ENCODE peak calls at places on chromosome 11, in ten cellular contexts. V is IMR-90, M is tibial artery, U is vagina, L is prostate gland, O is stomach, P is GM12878, E is dorsolateral prefrontal cortex, W is breast epithelium, Z is fibroblast of lung. K is an unnamed sample.

GRCh38 chr11:107928767-107929507 is 689 bp downstream of the RAB39A start:
- DNase-seq in Z (no peak), P (no peak), V (no peak), L (no peak), M (peak; percentile 65), U (no peak), E (no peak), O (no peak), W (no peak), K (no peak)

GRCh38 chr11:10275714-10276113 is 18.3 kb downstream of the SBF2 start:
- DNase-seq in O (no peak), E (no peak), L (no peak), V (no peak), M (no peak), Z (no peak), P (no peak), W (no peak), U (no peak), K (no peak)

GRCh38 chr11:76745561-76746207 is 37.5 kb upstream of the TSKU start:
- DNase-seq in M (no peak), P (no peak), O (peak; percentile 66), U (no peak), V (no peak), E (no peak), L (no peak), W (no peak), Z (no peak), K (peak; percentile 65)

GRCh38 chr11:113161671-113162589 is 152.5 kb upstream of the TTC12 start:
- DNase-seq in E (no peak), M (no peak), P (no peak), U (peak; percentile 84), W (no peak), V (no peak), O (peak; percentile 40), Z (no peak), L (no peak), K (no peak)

GRCh38 chr11:91489989-91490388 is 734.6 kb upstream of the FAT3 start:
- DNase-seq in V (no peak), Z (no peak), L (no peak), O (no peak), E (no peak), U (no peak), P (no peak), W (no peak), M (no peak), K (no peak)

GRCh38 chr11:18650859-18651557 is 16.9 kb upstream of the SPTY2D1 start:
- DNase-seq in O (peak; percentile 57), M (no peak), E (no peak), U (no peak), Z (peak; percentile 18), W (no peak), V (peak; percentile 69), L (peak; percentile 11), P (peak; percentile 20), K (peak; percentile 66)

GRCh38 chr11:85752890-85753581 is 57.9 kb downstream of the SYTL2 start:
- DNase-seq in V (no peak), W (peak; percentile 35), E (no peak), L (no peak), O (peak; percentile 49), Z (no peak), U (no peak), M (no peak), P (no peak), K (no peak)

GRCh38 chr11:28697920-28698827 is 590.0 kb downstream of the METTL15 start:
- DNase-seq in E (peak; percentile 67), P (no peak), V (peak; percentile 61), O (peak; percentile 62), L (peak; percentile 19), U (no peak), W (no peak), M (peak; percentile 68), Z (peak; percentile 30), K (peak; percentile 63)

DNA sequence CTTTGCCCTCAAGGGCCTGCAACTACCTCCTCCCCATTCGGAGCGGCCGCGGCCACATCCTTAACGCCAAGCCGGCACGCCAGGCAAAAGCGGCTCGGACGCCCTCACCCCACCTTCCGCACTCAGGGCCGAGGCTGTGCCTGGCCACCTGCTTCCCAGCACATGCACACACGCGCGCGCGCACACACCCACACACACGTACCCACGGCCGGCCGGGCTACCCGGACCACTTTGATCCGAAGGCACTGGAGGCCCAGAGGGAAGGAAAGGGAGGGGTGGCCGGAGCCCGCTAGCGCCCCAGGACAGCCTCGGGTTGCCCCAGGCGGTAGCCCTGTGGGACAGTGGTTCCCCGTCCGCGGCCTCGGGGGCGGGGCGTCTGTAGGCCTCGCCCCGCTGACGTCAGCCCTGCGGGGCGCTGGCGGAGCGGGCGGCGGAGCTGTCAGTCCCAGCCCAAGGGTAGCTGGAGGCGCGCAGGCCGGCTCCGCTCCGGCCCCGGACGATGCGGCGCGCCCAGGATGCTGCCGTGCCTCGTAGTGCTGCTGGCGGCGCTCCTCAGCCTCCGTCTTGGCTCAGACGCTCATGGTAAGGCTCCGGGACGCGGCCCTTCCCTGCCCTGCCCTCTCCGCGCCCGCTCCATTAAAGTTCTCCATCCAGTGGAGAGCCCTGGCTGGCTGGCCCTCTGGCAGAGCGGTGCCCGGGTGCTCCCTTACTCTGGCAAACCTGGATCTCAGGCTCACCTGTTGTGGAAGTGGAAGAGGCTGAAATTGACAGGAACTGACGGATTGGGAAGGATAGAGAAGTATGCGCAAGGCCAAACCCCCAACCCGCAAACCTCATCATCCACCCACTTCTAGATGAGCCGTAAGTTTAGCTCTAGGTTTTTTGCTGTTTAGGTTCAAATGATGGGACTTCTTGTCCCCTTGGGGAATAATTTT is at the start of gene IL10RA:
- DNase-seq in U (no peak), V (peak; percentile 20), W (peak; percentile 56), Z (peak; percentile 52), E (peak; percentile 82), L (peak; percentile 47), O (peak; percentile 84), P (no peak), M (peak; percentile 87), K (peak; percentile 87)
- TF ChIP-seq CTCF in U (no peak), V (no peak), W (no peak), Z (no peak), E (peak; percentile 25), L (no peak), O (no peak), P (peak; percentile 10), M (no peak), K (no peak)

GRCh38 chr11:47499614-47500013 is 50.7 kb upstream of the RAPSN start:
- DNase-seq in O (no peak), L (no peak), W (no peak), M (no peak), Z (no peak), V (no peak), U (no peak), P (no peak), E (no peak), K (no peak)

GRCh38 chr11:47500121-47500520 is 51.2 kb upstream of the RAPSN start:
- DNase-seq in L (no peak), V (no peak), U (no peak), O (no peak), W (no peak), E (no peak), P (no peak), M (no peak), Z (no peak), K (no peak)

GRCh38 chr11:47499160-47499559 is 50.2 kb upstream of the RAPSN start:
- DNase-seq in P (no peak), V (no peak), E (no peak), M (no peak), O (no peak), U (no peak), Z (no peak), L (no peak), W (no peak), K (no peak)

GRCh38 chr11:47502767-47503166 is 50.2 kb downstream of the CELF1 start:
- DNase-seq in E (no peak), Z (no peak), V (no peak), L (no peak), P (no peak), M (no peak), W (no peak), O (no peak), U (no peak), K (no peak)

DNA sequence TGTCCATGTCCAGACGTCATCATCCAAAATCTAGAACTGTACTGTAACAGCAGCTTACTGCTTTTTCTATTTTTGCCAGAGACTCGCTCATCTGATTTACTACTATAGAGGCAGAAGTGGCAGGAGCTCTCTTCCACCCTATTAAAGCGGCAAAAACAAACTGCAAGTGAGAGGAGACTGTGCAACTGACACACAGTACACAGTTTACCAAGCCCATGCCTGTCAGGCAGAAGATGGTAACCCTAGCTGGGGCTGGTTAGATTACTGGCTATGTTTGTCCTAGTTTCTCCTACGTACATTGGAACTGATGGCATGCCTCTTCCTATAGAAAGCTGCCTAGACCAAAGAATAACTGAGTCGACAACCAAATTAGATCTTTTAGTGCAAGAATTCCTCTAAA is 51.8 kb downstream of the CELF1 start:
- DNase-seq in L (no peak), W (no peak), V (no peak), E (no peak), Z (no peak), P (no peak), M (no peak), O (no peak), U (no peak), K (no peak)
- H3K4me3 ChIP-seq in L (no peak overlapping the region), W (no peak overlapping the region), V (no peak overlapping the region), E (no peak overlapping the region), Z (no peak overlapping the region), P (no peak overlapping the region), M (no peak overlapping the region), O (no peak overlapping the region), U (no peak overlapping the region), K (no peak overlapping the region)

DNA sequence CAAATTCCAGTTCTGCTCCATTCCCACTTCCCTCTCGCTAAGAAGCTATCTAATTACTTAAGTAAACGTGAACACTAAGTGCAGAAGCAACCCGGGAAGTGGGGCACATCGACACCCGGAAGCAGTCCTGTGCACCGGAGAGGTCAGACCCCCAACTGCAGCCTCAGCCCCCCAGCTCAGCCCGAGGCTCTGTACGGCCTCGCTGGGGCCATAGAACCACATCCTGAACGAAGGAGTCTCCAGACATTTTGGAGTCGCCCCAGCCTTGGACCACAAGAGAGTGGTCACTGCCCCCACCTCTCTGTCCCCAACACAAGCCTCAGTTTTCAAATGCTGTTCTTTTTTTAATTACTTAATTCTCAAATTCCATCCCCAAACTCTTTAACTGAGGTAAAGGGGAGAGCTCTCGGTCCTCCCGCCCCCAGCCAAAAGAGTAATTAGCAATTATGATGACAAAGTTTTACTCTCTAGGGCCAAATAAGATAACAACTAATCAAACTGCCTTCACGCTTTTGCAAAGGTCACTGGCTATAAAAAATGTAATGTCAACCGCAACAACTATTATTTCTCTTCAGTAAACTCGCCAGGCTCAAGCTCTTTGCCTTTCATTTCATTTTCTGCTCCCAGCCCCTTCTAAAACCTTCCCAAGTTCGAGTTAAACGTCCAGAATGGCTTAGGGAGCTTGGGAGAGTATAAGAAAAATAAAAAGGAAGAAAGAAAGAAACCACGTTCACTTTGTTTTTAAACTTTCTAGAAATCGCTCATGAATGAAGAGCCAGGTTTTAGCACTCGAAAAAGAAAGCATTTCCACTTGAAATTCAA is 2.2 kb downstream of the PAX6 start:
- DNase-seq in Z (peak; percentile 32), V (no peak), O (no peak), P (no peak), E (no peak), W (no peak), M (no peak), U (peak; percentile 54), L (no peak), K (no peak)
- H3K27me3 ChIP-seq in Z (peaks cover 88% of the 10 kb centered on the region), V (peaks cover 99% of the 10 kb centered on the region), O (peaks cover 100% of the 10 kb centered on the region), P (peaks cover 35% of the 10 kb centered on the region), E (peaks cover 94% of the 10 kb centered on the region), W (peaks cover 11% of the 10 kb centered on the region), M (peaks cover 100% of the 10 kb centered on the region), U (peaks cover 48% of the 10 kb centered on the region), L (peaks cover 64% of the 10 kb centered on the region), K (peaks cover 17% of the 10 kb centered on the region)

DNA sequence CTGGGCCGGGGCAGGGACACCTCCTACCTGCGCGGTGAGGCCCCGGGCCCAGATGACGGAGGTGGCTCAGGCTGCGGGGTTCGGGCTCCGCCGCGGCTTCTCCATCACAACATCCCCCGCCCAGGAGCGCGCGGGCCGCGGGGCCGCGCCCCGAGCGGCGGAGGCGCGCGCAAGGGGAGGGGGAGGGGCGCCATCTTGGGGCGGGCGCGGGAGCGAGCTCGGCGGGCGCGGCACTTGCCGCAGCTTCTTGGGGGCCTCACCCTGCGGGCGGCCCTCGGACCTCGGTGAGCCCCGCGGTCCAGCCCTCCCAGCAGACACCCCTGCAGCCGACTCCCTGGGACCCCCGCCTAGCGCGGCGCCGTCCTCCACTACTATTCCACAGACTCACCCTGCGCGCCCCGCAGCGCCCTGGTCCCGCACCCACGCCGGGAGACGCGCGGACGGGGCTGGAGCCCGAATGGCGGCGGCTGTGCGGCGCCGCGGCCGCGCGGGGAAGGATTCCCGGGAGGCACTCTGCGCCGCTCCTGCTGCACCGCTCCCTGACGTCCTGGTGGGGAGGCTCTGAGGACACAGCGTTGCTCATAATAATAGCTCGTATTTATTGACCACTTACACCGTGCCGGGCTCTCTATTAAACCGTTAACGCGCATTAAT is at the start of gene APBB1:
- DNase-seq in Z (peak; percentile 59), O (peak; percentile 67), E (peak; percentile 66), P (no peak), L (peak; percentile 56), W (peak; percentile 32), U (no peak), V (peak; percentile 48), M (peak; percentile 83), K (no peak)
- TF ChIP-seq CTCF in Z (peak; percentile 20), O (peak; percentile 6), E (peak; percentile 49), P (no peak), L (peak; percentile 20), W (peak; percentile 16), U (no peak), V (peak; percentile 12), M (peak; percentile 26), K (peak; percentile 13)